ENCODE peak calls at places on chromosomes 5 and 9, in seven cellular contexts. F is prostate gland, E is stomach, U is sigmoid colon, I is transverse colon, T is suprapubic skin, P is ovary. O is an unnamed sample.

GRCh38 chr9:124342946-124343485 is 72.2 kb downstream of the PSMB7 start:
- DNase-seq in F (peak; percentile 58), E (no peak), U (peak; percentile 89), I (peak; percentile 37), T (no peak), P (peak; percentile 70), O (peak; percentile 30)

GRCh38 chr5:23466401-23466886 is 41.0 kb upstream of the PRDM9 start:
- DNase-seq in F (no peak), E (no peak), U (no peak), I (no peak), T (no peak), P (no peak), O (no peak)

GRCh38 chr9:93186151-93186715 is 2.3 kb downstream of the WNK2 start:
- DNase-seq in F (peak; percentile 39), E (no peak), U (no peak), I (no peak), T (no peak), P (no peak), O (peak; percentile 40)

GRCh38 chr9:98807811-98808195 is 333 bp downstream of the GALNT12 start:
- DNase-seq in F (no peak), E (no peak), U (peak; percentile 71), I (peak; percentile 50), T (peak; percentile 58), P (no peak), O (no peak)

GRCh38 chr5:125199968-125200841 is 453.8 kb upstream of the ZNF608 start:
- DNase-seq in F (no peak), E (peak; percentile 29), U (no peak), I (no peak), T (no peak), P (peak; percentile 17), O (no peak)

GRCh38 chr5:34585601-34586104 is 70.5 kb upstream of the RAI14 start:
- DNase-seq in F (no peak), E (peak; percentile 61), U (no peak), I (no peak), T (no peak), P (no peak), O (peak; percentile 68)

GRCh38 chr5:8773091-8773615 is 772.7 kb downstream of the SEMA5A start:
- DNase-seq in F (no peak), E (no peak), U (no peak), I (no peak), T (no peak), P (no peak), O (no peak)

GRCh38 chr5:174311531-174312269 is 266.2 kb downstream of the NSG2 start:
- DNase-seq in F (peak; percentile 50), E (peak; percentile 72), U (no peak), I (peak; percentile 64), T (no peak), P (peak; percentile 66), O (peak; percentile 70)

GRCh38 chr9:77961541-77961940 is 70.1 kb downstream of the GNAQ start:
- DNase-seq in F (no peak), E (no peak), U (no peak), I (no peak), T (no peak), P (no peak), O (no peak)

GRCh38 chr5:91946870-91947269 is 563.8 kb upstream of the ARRDC3 start:
- DNase-seq in F (no peak), E (no peak), U (no peak), I (no peak), T (no peak), P (no peak), O (no peak)

GRCh38 chr9:86405926-86406325 is 51.7 kb upstream of the TUT7 start:
- DNase-seq in F (peak; percentile 42), E (no peak), U (no peak), I (no peak), T (no peak), P (no peak), O (peak; percentile 56)

GRCh38 chr9:89543057-89543456 is 45.1 kb upstream of the SEMA4D start:
- DNase-seq in F (no peak), E (no peak), U (no peak), I (no peak), T (no peak), P (no peak), O (no peak)

GRCh38 chr9:136133191-136133958 is 14.7 kb upstream of the TMEM250 start:
- DNase-seq in F (no peak), E (no peak), U (no peak), I (no peak), T (no peak), P (no peak), O (peak; percentile 55)

GRCh38 chr9:108562176-108562575 is 293.6 kb downstream of the ACTL7B start:
- DNase-seq in F (no peak), E (no peak), U (no peak), I (no peak), T (no peak), P (no peak), O (no peak)

GRCh38 chr9:90059436-90059835 is 454.6 kb downstream of the GADD45G start:
- DNase-seq in F (no peak), E (no peak), U (no peak), I (no peak), T (no peak), P (no peak), O (no peak)

GRCh38 chr5:73822989-73823339 is 197.0 kb downstream of the ARHGEF28 start:
- DNase-seq in F (peak; percentile 21), E (no peak), U (no peak), I (no peak), T (no peak), P (no peak), O (no peak)

GRCh38 chr5:176564002-176564401 is 14.9 kb downstream of the CDHR2 start:
- DNase-seq in F (no peak), E (no peak), U (no peak), I (no peak), T (no peak), P (no peak), O (no peak)

GRCh38 chr9:82436480-82436879 is 447.9 kb downstream of the SPATA31D1 start:
- DNase-seq in F (no peak), E (no peak), U (no peak), I (no peak), T (no peak), P (no peak), O (no peak)

GRCh38 chr9:124551472-124552339 is 44.5 kb upstream of the NR5A1 start:
- DNase-seq in F (peak; percentile 34), E (peak; percentile 38), U (no peak), I (peak; percentile 42), T (no peak), P (no peak), O (peak; percentile 32)

GRCh38 chr5:69331528-69332445 is 814 bp downstream of the CCDC125 start:
- DNase-seq in F (peak; percentile 58), E (peak; percentile 54), U (no peak), I (peak; percentile 57), T (no peak), P (no peak), O (peak; percentile 30)

GRCh38 chr5:34686762-34687268 is 30.7 kb downstream of the RAI14 start:
- DNase-seq in F (no peak), E (peak; percentile 86), U (peak; percentile 89), I (peak; percentile 84), T (no peak), P (peak; percentile 84), O (peak; percentile 96)

GRCh38 chr5:81513982-81514381 is 120.0 kb upstream of the ACOT12 start:
- DNase-seq in F (no peak), E (no peak), U (no peak), I (no peak), T (no peak), P (no peak), O (no peak)

GRCh38 chr9:36878161-36878560 is 155.9 kb downstream of the PAX5 start:
- DNase-seq in F (no peak), E (no peak), U (peak; percentile 26), I (no peak), T (no peak), P (no peak), O (no peak)
- H3K27me3 ChIP-seq in F (no peaks in the 10 kb centered on the region), E (peaks cover 30% of the 10 kb centered on the region), U (no peaks in the 10 kb centered on the region), I (no peaks in the 10 kb centered on the region), T (peaks cover 15% of the 10 kb centered on the region), P (no peaks in the 10 kb centered on the region), O (no peaks in the 10 kb centered on the region)

DNA sequence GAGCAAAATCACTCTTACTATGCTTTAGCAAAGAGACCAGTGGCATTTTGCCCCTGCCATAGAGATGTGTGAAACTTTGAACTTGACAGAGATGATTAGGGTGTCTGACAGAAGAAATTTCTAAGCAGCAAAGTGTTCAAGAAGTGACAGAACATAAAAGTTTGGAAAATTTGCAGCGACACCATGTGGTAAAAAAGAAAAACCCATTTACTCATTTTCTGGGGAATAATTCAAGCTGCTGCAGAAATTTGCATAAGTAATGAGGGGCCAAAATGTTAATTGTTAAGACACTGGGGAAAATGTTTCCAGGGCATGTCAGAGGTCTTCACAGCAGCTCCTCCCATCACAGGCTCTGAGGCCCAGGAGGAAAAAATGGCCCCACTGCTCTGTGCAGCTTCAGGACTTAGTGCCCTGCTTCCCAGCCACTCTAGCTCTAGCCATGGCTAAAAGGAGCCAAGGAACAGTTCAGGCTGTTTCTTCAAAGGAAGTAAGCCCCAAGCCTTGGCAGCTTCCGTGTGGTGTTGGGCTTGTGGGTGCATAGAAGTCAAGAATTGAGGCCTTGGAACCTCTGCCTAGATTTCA is 6.1 kb upstream of the AP3B1 start:
- DNase-seq in F (no peak), E (no peak), U (no peak), I (no peak), T (no peak), P (no peak), O (no peak)
- TF ChIP-seq CTCF in F (no peak), E (no peak), U (peak; percentile 19), I (no peak), T (no peak), P (no peak), O (peak; percentile 24)

GRCh38 chr5:175477440-175477839 is 920 bp upstream of the SFXN1 start:
- DNase-seq in F (no peak), E (no peak), U (no peak), I (no peak), T (no peak), P (no peak), O (no peak)

GRCh38 chr5:175475248-175475647 is 3.1 kb upstream of the SFXN1 start:
- DNase-seq in F (no peak), E (no peak), U (no peak), I (no peak), T (no peak), P (no peak), O (no peak)

GRCh38 chr5:175478008-175478383 is 364 bp upstream of the SFXN1 start:
- DNase-seq in F (no peak), E (no peak), U (no peak), I (no peak), T (no peak), P (no peak), O (no peak)

GRCh38 chr5:175479125-175479881 is 943 bp downstream of the SFXN1 start:
- DNase-seq in F (no peak), E (no peak), U (no peak), I (peak; percentile 69), T (no peak), P (peak; percentile 29), O (no peak)

GRCh38 chr5:175478384-175479124 is at the start of gene SFXN1:
- DNase-seq in F (peak; percentile 76), E (peak; percentile 82), U (peak; percentile 81), I (peak; percentile 85), T (peak; percentile 77), P (peak; percentile 74), O (peak; percentile 67)
- TF ChIP-seq POLR2A in F (peak; percentile 77), E (no peak), U (no peak), I (no peak), T (no peak), P (peak; percentile 57), O (peak; percentile 41)

DNA sequence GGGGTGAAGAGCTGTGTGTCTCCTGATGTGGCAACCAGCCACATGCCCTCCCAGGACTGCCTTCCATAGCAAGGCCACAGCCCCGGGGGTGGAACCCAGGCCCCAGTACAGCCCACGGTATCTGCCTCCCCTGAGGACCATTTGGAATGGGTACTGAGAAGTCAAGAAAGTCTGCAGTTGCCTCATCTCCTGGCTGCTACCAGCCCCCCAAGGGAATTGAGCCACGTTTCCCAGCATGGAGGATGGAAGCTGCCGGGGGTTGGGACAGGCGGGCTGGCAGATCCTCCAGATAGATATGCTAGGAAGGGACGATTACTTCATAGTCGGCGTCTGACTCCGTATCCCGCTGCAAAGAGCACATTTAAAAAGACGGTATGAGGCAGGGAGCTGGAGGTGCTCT is 5.5 kb upstream of the DMRT2 start:
- DNase-seq in F (no peak), E (no peak), U (no peak), I (no peak), T (peak; percentile 87), P (no peak), O (no peak)
- H3K27me3 ChIP-seq in F (peaks cover 36% of the 10 kb centered on the region), E (peaks cover 100% of the 10 kb centered on the region), U (peaks cover 99% of the 10 kb centered on the region), I (peaks cover 100% of the 10 kb centered on the region), T (peaks cover 90% of the 10 kb centered on the region), P (no peaks in the 10 kb centered on the region), O (no peaks in the 10 kb centered on the region)

O was measured in body of pancreas.